ENCODE peak calls at places on chromosomes 7 and 10, in five cellular contexts. J, B, E, W and O are unnamed samples.

GRCh38 chr10:15370212-15370740 is 813 bp downstream of the FAM171A1 start:
- DNase-seq in J (no peak), B (peak; percentile 30), E (peak; percentile 30), W (peak; percentile 20), O (no peak)

GRCh38 chr10:98555011-98555619 is 108.4 kb upstream of the HPS1 start:
- DNase-seq in J (no peak), B (no peak), E (no peak), W (no peak), O (no peak)

GRCh38 chr10:15868006-15868405 is 7.7 kb upstream of the MINDY3 start:
- DNase-seq in J (no peak), B (no peak), E (no peak), W (no peak), O (peak; percentile 28)

GRCh38 chr7:55963584-55964168 is 709 bp upstream of the NIPSNAP2 start:
- DNase-seq in J (no peak), B (no peak), E (no peak), W (no peak), O (no peak)

GRCh38 chr10:34931216-34931615 is 116.1 kb upstream of the PARD3 start:
- DNase-seq in J (no peak), B (no peak), E (no peak), W (no peak), O (no peak)

GRCh38 chr10:126561499-126562208 is 108.8 kb downstream of the C10orf90 start:
- DNase-seq in J (no peak), B (no peak), E (peak; percentile 21), W (no peak), O (no peak)

GRCh38 chr10:15182541-15183207 is 14.2 kb upstream of the NMT2 start:
- DNase-seq in J (no peak), B (peak; percentile 68), E (peak; percentile 82), W (no peak), O (no peak)

GRCh38 chr7:106127984-106128780 is 16.1 kb upstream of the SYPL1 start:
- DNase-seq in J (no peak), B (peak; percentile 24), E (peak; percentile 27), W (no peak), O (no peak)

GRCh38 chr10:7383442-7383841 is 27.4 kb downstream of the SFMBT2 start:
- DNase-seq in J (no peak), B (no peak), E (no peak), W (no peak), O (no peak)

GRCh38 chr10:983401-983800 is 4.8 kb upstream of the GTPBP4 start:
- DNase-seq in J (no peak), B (no peak), E (no peak), W (no peak), O (no peak)

DNA sequence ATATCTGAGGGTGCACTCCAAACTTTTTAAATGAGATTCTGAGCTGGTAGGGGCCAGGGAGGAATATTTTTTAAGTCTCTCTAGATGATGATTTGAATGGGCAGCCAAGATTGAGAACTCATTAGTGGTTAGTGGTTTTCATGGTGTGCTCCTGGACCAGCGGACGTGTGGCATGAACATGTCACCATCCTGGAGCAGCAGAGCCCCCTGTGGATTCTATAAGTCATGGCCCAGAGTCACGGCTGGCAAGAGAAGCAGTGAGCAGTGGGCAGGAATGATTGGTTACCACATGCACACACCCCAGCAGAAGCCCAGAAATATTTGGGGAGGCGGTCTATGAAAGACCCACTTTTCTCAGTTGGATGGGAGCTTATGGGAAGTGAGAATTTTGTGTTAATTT is 21.2 kb upstream of the UCN3 start:
- DNase-seq in J (no peak), B (peak; percentile 6), E (peak; percentile 11), W (no peak), O (peak; percentile 1)
- TF ChIP-seq CTCF in J (no peak), B (no peak), E (peak; percentile 13), W (peak; percentile 27), O (no peak)

DNA sequence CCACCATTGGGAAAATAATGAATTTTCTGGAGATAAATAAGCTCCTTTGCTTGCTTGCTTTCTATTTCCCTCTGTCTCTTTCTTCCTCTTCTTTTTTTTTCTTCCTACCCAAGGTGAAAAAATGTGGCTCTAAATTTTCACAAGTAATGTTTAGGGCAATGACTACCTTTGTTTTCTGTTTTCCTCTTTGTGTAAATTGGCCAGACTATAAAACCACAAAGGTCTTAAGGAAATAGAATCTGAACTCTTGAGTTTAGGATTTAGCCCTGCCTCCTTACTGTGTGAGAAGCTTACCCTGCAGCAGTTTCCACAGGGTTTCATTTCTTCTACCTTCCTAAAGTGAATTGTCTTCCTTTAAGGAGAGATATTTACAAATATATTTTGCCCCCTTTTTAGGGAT is 330.4 kb downstream of the ARL4A start:
- DNase-seq in J (no peak), B (no peak), E (no peak), W (no peak), O (no peak)
- H3K4me3 ChIP-seq in J (no peak overlapping the region), B (peak overlapping the region; percentile 16), E (no peak overlapping the region), W (no peak overlapping the region), O (no peak overlapping the region)

GRCh38 chr10:104080762-104081161 is 4.9 kb downstream of the COL17A1 start:
- DNase-seq in J (no peak), B (peak; percentile 48), E (peak; percentile 45), W (no peak), O (no peak)
- TF ChIP-seq CTCF in J (no peak), B (peak; percentile 48), E (peak; percentile 52), W (peak; percentile 52), O (peak; percentile 12)

GRCh38 chr10:124028700-124029487 is 64.5 kb downstream of the CHST15 start:
- DNase-seq in J (no peak), B (no peak), E (no peak), W (no peak), O (no peak)

GRCh38 chr10:124030711-124031110 is 62.7 kb downstream of the CHST15 start:
- DNase-seq in J (no peak), B (no peak), E (no peak), W (no peak), O (no peak)

GRCh38 chr10:124027306-124028050 is 65.9 kb downstream of the CHST15 start:
- DNase-seq in J (no peak), B (no peak), E (no peak), W (no peak), O (no peak)

GRCh38 chr10:124030061-124030460 is 63.3 kb downstream of the CHST15 start:
- DNase-seq in J (no peak), B (no peak), E (no peak), W (no peak), O (no peak)

DNA sequence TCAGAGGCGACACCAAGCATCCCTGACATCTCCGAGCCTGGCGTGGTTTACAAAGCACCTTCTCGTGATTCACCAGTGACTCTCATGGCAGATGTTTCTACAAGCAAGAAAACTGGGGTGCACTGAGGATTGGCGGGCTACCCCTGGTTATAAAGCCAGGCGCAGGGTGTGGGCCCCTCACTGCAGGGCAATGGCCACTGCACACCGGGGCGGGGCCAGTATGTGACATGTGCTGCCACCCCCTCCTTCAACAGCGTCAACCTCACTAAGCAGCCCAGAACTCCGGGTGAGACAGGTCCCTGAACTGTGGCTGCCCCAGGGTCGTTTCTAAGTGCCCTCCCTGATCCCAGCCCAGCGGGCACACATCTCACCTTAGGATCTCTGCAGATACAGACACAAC is 63.8 kb downstream of the CHST15 start:
- DNase-seq in J (no peak), B (no peak), E (no peak), W (no peak), O (no peak)
- H3K4me3 ChIP-seq in J (no peak overlapping the region), B (no peak overlapping the region), E (no peak overlapping the region), W (no peak overlapping the region), O (no peak overlapping the region)

GRCh38 chr7:2103071-2103898 is 129.5 kb downstream of the MAD1L1 start:
- DNase-seq in J (no peak), B (no peak), E (no peak), W (no peak), O (no peak)
- TF ChIP-seq CTCF in J (no peak), B (no peak), E (no peak), W (no peak), O (no peak)